ENCODE peak calls at places on chromosome 1, in five cellular contexts. G, D, C, R and T are unnamed samples.

GRCh38 chr1:24714859-24715520 is 30.3 kb upstream of the CLIC4 start:
- DNase-seq in R (no peak), C (peak; percentile 54), G (no peak), D (no peak), T (peak; percentile 67)

GRCh38 chr1:155061381-155062150 is 2.0 kb upstream of the EFNA4 start:
- DNase-seq in G (peak; percentile 89), D (peak; percentile 96), R (peak; percentile 88), C (peak; percentile 78), T (peak; percentile 86)

GRCh38 chr1:3570081-3570986 is 41.0 kb downstream of the MEGF6 start:
- DNase-seq in D (peak; percentile 27), R (no peak), G (no peak), C (no peak), T (no peak)

GRCh38 chr1:93662481-93663190 is 19.0 kb downstream of the BCAR3 start:
- DNase-seq in D (no peak), C (peak; percentile 76), R (no peak), G (no peak), T (no peak)

GRCh38 chr1:87129038-87129437 is 199.6 kb upstream of the LMO4 start:
- DNase-seq in D (no peak), C (no peak), R (no peak), G (no peak), T (no peak)

GRCh38 chr1:10064416-10065343 is 31.9 kb downstream of the UBE4B start:
- DNase-seq in C (no peak), G (no peak), D (no peak), R (no peak), T (no peak)

GRCh38 chr1:94425821-94426484 is 7.8 kb downstream of the ABCD3 start:
- DNase-seq in G (no peak), C (no peak), D (no peak), R (no peak), T (no peak)

GRCh38 chr1:82517586-82517985 is 716.9 kb downstream of the ADGRL2 start:
- DNase-seq in G (no peak), R (no peak), C (no peak), D (peak; percentile 3), T (no peak)

GRCh38 chr1:9293512-9294439 is 1.1 kb downstream of the SPSB1 start:
- DNase-seq in D (peak; percentile 25), R (no peak), C (peak; percentile 43), G (no peak), T (no peak)

GRCh38 chr1:232780354-232780753 is 24.9 kb upstream of the MAP10 start:
- DNase-seq in G (no peak), R (no peak), D (no peak), C (no peak), T (no peak)